ENCODE peak calls at places on chromosome 1, in seven cellular contexts. One of them, this sample, is unnamed.

GRCh38 chr1:13707211-13707610 is 7.2 kb downstream of the PRDM2 start:
- DNase-seq in right lobe of liver: no peak
- DNase-seq in brain microvascular endothelial cell: no peak
- DNase-seq in astrocyte of the spinal cord: no peak
- DNase-seq in fibroblast of pulmonary artery: peak; percentile 20
- DNase-seq in A549: no peak
- DNase-seq in heart right ventricle: no peak
- DNase-seq in this sample: no peak

GRCh38 chr1:212161231-212161781 is 123.9 kb upstream of the PPP2R5A start:
- DNase-seq in right lobe of liver: no peak
- DNase-seq in brain microvascular endothelial cell: peak; percentile 84
- DNase-seq in heart right ventricle: no peak
- DNase-seq in astrocyte of the spinal cord: peak; percentile 91
- DNase-seq in A549: no peak
- DNase-seq in fibroblast of pulmonary artery: peak; percentile 79
- DNase-seq in this sample: peak; percentile 52

GRCh38 chr1:62295921-62296451 is 23.2 kb downstream of the KANK4 start:
- DNase-seq in fibroblast of pulmonary artery: peak; percentile 57
- DNase-seq in right lobe of liver: no peak
- DNase-seq in astrocyte of the spinal cord: peak; percentile 89
- DNase-seq in A549: no peak
- DNase-seq in brain microvascular endothelial cell: peak; percentile 75
- DNase-seq in heart right ventricle: no peak
- DNase-seq in this sample: peak; percentile 12

GRCh38 chr1:47527653-47528272 is 89.9 kb downstream of the FOXD2 start:
- DNase-seq in astrocyte of the spinal cord: no peak
- DNase-seq in brain microvascular endothelial cell: peak; percentile 16
- DNase-seq in heart right ventricle: no peak
- DNase-seq in fibroblast of pulmonary artery: no peak
- DNase-seq in right lobe of liver: peak; percentile 42
- DNase-seq in A549: no peak
- DNase-seq in this sample: no peak

GRCh38 chr1:206572835-206573771 is 39.2 kb downstream of the EIF2D start:
- DNase-seq in A549: no peak
- DNase-seq in fibroblast of pulmonary artery: no peak
- DNase-seq in brain microvascular endothelial cell: no peak
- DNase-seq in heart right ventricle: no peak
- DNase-seq in astrocyte of the spinal cord: no peak
- DNase-seq in right lobe of liver: no peak
- DNase-seq in this sample: no peak

GRCh38 chr1:53560572-53561487 is 101.6 kb downstream of the DMRTB1 start:
- DNase-seq in right lobe of liver: peak; percentile 8
- DNase-seq in brain microvascular endothelial cell: no peak
- DNase-seq in fibroblast of pulmonary artery: no peak
- DNase-seq in astrocyte of the spinal cord: no peak
- DNase-seq in heart right ventricle: no peak
- DNase-seq in A549: no peak
- DNase-seq in this sample: no peak

GRCh38 chr1:12128120-12128519 is 38.7 kb upstream of the TNFRSF1B start:
- DNase-seq in A549: no peak
- DNase-seq in right lobe of liver: no peak
- DNase-seq in astrocyte of the spinal cord: no peak
- DNase-seq in heart right ventricle: no peak
- DNase-seq in brain microvascular endothelial cell: no peak
- DNase-seq in fibroblast of pulmonary artery: no peak
- DNase-seq in this sample: no peak

GRCh38 chr1:60848583-60849188 is 233.7 kb upstream of the NFIA start:
- DNase-seq in fibroblast of pulmonary artery: peak; percentile 75
- DNase-seq in A549: peak; percentile 32
- DNase-seq in right lobe of liver: no peak
- DNase-seq in heart right ventricle: no peak
- DNase-seq in brain microvascular endothelial cell: peak; percentile 16
- DNase-seq in astrocyte of the spinal cord: peak; percentile 71
- DNase-seq in this sample: no peak

GRCh38 chr1:247373721-247374141 is 42.1 kb upstream of the ZNF496 start:
- DNase-seq in brain microvascular endothelial cell: peak; percentile 42
- DNase-seq in fibroblast of pulmonary artery: peak; percentile 49
- DNase-seq in astrocyte of the spinal cord: peak; percentile 22
- DNase-seq in right lobe of liver: peak; percentile 41
- DNase-seq in heart right ventricle: peak; percentile 54
- DNase-seq in A549: no peak
- DNase-seq in this sample: no peak

GRCh38 chr1:18178125-18178524 is 70.5 kb downstream of the IGSF21 start:
- DNase-seq in fibroblast of pulmonary artery: no peak
- DNase-seq in astrocyte of the spinal cord: no peak
- DNase-seq in A549: no peak
- DNase-seq in right lobe of liver: no peak
- DNase-seq in heart right ventricle: no peak
- DNase-seq in brain microvascular endothelial cell: no peak
- DNase-seq in this sample: no peak

DNA sequence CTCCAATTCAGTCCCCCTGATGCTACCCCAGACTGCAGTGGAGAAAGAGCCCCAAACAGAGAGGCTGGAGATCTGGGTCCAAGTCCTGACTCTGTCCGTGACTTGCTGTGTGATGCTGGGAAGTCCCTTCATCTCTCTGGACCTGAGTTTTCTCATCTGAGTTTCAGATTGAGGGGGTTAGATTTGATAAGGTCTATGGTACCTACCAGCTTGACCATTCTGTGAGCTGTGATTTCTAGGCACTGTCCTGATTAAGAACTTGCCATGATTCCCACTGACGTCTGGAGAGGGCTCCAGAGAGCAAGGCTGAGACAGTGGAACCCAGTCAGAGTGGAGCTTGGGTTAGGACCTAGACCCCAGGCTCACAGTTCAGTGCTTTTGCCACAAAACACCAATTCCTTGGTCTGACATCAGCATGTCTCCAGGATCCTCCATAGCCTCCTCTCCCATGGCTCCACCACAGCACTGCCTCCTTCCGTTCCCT is 43.8 kb upstream of the DMBX1 start:
- DNase-seq in A549: no peak
- DNase-seq in astrocyte of the spinal cord: no peak
- DNase-seq in right lobe of liver: no peak
- DNase-seq in fibroblast of pulmonary artery: no peak
- DNase-seq in heart right ventricle: no peak
- DNase-seq in brain microvascular endothelial cell: no peak
- DNase-seq in this sample: no peak
- TF ChIP-seq CTCF in A549: no peak
- TF ChIP-seq CTCF in astrocyte of the spinal cord: peak; percentile 11
- TF ChIP-seq CTCF in right lobe of liver: no peak
- TF ChIP-seq CTCF in fibroblast of pulmonary artery: peak; percentile 21
- TF ChIP-seq CTCF in heart right ventricle: no peak
- TF ChIP-seq CTCF in brain microvascular endothelial cell: peak; percentile 31
- TF ChIP-seq CTCF in this sample: peak; percentile 7

GRCh38 chr1:31799196-31799894 is 16.5 kb downstream of the SPOCD1 start:
- DNase-seq in A549: no peak
- DNase-seq in brain microvascular endothelial cell: no peak
- DNase-seq in heart right ventricle: no peak
- DNase-seq in fibroblast of pulmonary artery: no peak
- DNase-seq in astrocyte of the spinal cord: no peak
- DNase-seq in right lobe of liver: no peak
- DNase-seq in this sample: no peak

GRCh38 chr1:31799895-31800676 is 15.7 kb downstream of the SPOCD1 start:
- DNase-seq in brain microvascular endothelial cell: no peak
- DNase-seq in heart right ventricle: no peak
- DNase-seq in astrocyte of the spinal cord: no peak
- DNase-seq in fibroblast of pulmonary artery: no peak
- DNase-seq in right lobe of liver: no peak
- DNase-seq in A549: no peak
- DNase-seq in this sample: no peak

GRCh38 chr1:31798086-31798432 is 17.8 kb downstream of the SPOCD1 start:
- DNase-seq in right lobe of liver: no peak
- DNase-seq in A549: no peak
- DNase-seq in astrocyte of the spinal cord: no peak
- DNase-seq in heart right ventricle: no peak
- DNase-seq in brain microvascular endothelial cell: no peak
- DNase-seq in fibroblast of pulmonary artery: no peak
- DNase-seq in this sample: no peak

GRCh38 chr1:31797216-31797615 is 18.6 kb downstream of the SPOCD1 start:
- DNase-seq in A549: no peak
- DNase-seq in brain microvascular endothelial cell: no peak
- DNase-seq in right lobe of liver: no peak
- DNase-seq in heart right ventricle: no peak
- DNase-seq in fibroblast of pulmonary artery: no peak
- DNase-seq in astrocyte of the spinal cord: no peak
- DNase-seq in this sample: no peak

GRCh38 chr1:31798433-31799195 is 17.2 kb downstream of the SPOCD1 start:
- DNase-seq in right lobe of liver: no peak
- DNase-seq in A549: peak; percentile 35
- DNase-seq in fibroblast of pulmonary artery: peak; percentile 75
- DNase-seq in heart right ventricle: no peak
- DNase-seq in brain microvascular endothelial cell: peak; percentile 76
- DNase-seq in astrocyte of the spinal cord: peak; percentile 80
- DNase-seq in this sample: peak; percentile 81
- H3K4me3 ChIP-seq in right lobe of liver: no peak overlapping the region
- H3K4me3 ChIP-seq in A549: no peak overlapping the region
- H3K4me3 ChIP-seq in fibroblast of pulmonary artery: peak overlapping the region; percentile 51
- H3K4me3 ChIP-seq in heart right ventricle: no peak overlapping the region
- H3K4me3 ChIP-seq in brain microvascular endothelial cell: peak overlapping the region; percentile 93
- H3K4me3 ChIP-seq in astrocyte of the spinal cord: peak overlapping the region; percentile 54
- H3K4me3 ChIP-seq in this sample: peak overlapping the region; percentile 93

GRCh38 chr1:108636876-108637275 is 24.0 kb downstream of the HENMT1 start:
- DNase-seq in fibroblast of pulmonary artery: no peak
- DNase-seq in heart right ventricle: no peak
- DNase-seq in astrocyte of the spinal cord: no peak
- DNase-seq in brain microvascular endothelial cell: no peak
- DNase-seq in right lobe of liver: no peak
- DNase-seq in A549: no peak
- DNase-seq in this sample: no peak
- TF ChIP-seq CTCF in fibroblast of pulmonary artery: no peak
- TF ChIP-seq CTCF in heart right ventricle: no peak
- TF ChIP-seq CTCF in astrocyte of the spinal cord: no peak
- TF ChIP-seq CTCF in brain microvascular endothelial cell: no peak
- TF ChIP-seq CTCF in right lobe of liver: no peak
- TF ChIP-seq CTCF in A549: no peak
- TF ChIP-seq CTCF in this sample: no peak

GRCh38 chr1:42999308-42999707 is 40.6 kb upstream of the SLC2A1 start:
- DNase-seq in fibroblast of pulmonary artery: no peak
- DNase-seq in right lobe of liver: no peak
- DNase-seq in brain microvascular endothelial cell: no peak
- DNase-seq in astrocyte of the spinal cord: peak; percentile 17
- DNase-seq in heart right ventricle: no peak
- DNase-seq in A549: no peak
- DNase-seq in this sample: no peak

GRCh38 chr1:42998381-42998780 is 39.7 kb upstream of the SLC2A1 start:
- DNase-seq in heart right ventricle: no peak
- DNase-seq in astrocyte of the spinal cord: peak; percentile 27
- DNase-seq in right lobe of liver: no peak
- DNase-seq in A549: no peak
- DNase-seq in fibroblast of pulmonary artery: no peak
- DNase-seq in brain microvascular endothelial cell: no peak
- DNase-seq in this sample: peak; percentile 67

GRCh38 chr1:43000271-43000670 is 41.6 kb upstream of the SLC2A1 start:
- DNase-seq in astrocyte of the spinal cord: no peak
- DNase-seq in A549: no peak
- DNase-seq in right lobe of liver: no peak
- DNase-seq in brain microvascular endothelial cell: no peak
- DNase-seq in fibroblast of pulmonary artery: no peak
- DNase-seq in heart right ventricle: no peak
- DNase-seq in this sample: no peak

GRCh38 chr1:43002766-43003165 is 44.1 kb upstream of the SLC2A1 start:
- DNase-seq in astrocyte of the spinal cord: no peak
- DNase-seq in fibroblast of pulmonary artery: no peak
- DNase-seq in A549: no peak
- DNase-seq in right lobe of liver: no peak
- DNase-seq in heart right ventricle: no peak
- DNase-seq in brain microvascular endothelial cell: no peak
- DNase-seq in this sample: no peak

DNA sequence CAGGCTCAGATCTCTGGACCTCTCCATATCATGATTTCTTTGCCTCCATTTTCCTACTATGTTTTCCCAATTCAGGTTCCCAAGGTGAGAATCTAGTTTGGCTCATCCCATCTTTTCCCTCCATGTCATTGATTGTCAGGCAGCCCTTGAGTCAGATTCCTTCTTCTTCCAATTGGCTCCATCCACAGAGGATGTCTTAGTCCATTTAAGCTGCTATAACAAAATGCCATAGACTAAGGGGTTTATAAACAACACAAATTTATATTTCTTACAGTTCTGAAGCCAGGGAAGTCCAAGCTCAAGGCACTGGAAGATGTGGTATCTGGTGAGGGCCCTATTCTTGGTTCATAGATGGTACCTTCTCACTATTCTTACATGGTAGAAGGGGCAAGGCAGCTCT is 42.8 kb upstream of the SLC2A1 start:
- DNase-seq in right lobe of liver: no peak
- DNase-seq in brain microvascular endothelial cell: no peak
- DNase-seq in heart right ventricle: no peak
- DNase-seq in A549: no peak
- DNase-seq in fibroblast of pulmonary artery: no peak
- DNase-seq in astrocyte of the spinal cord: no peak
- DNase-seq in this sample: no peak
- H3K4me3 ChIP-seq in right lobe of liver: no peak overlapping the region
- H3K4me3 ChIP-seq in brain microvascular endothelial cell: no peak overlapping the region
- H3K4me3 ChIP-seq in heart right ventricle: no peak overlapping the region
- H3K4me3 ChIP-seq in A549: no peak overlapping the region
- H3K4me3 ChIP-seq in fibroblast of pulmonary artery: no peak overlapping the region
- H3K4me3 ChIP-seq in astrocyte of the spinal cord: no peak overlapping the region
- H3K4me3 ChIP-seq in this sample: no peak overlapping the region

GRCh38 chr1:152397474-152397873 is 16.6 kb downstream of the CRNN start:
- DNase-seq in A549: peak; percentile 45
- DNase-seq in brain microvascular endothelial cell: no peak
- DNase-seq in fibroblast of pulmonary artery: no peak
- DNase-seq in right lobe of liver: no peak
- DNase-seq in heart right ventricle: no peak
- DNase-seq in astrocyte of the spinal cord: no peak
- DNase-seq in this sample: no peak

GRCh38 chr1:152394151-152394550 is 19.9 kb downstream of the CRNN start:
- DNase-seq in right lobe of liver: no peak
- DNase-seq in heart right ventricle: no peak
- DNase-seq in A549: no peak
- DNase-seq in brain microvascular endothelial cell: no peak
- DNase-seq in astrocyte of the spinal cord: no peak
- DNase-seq in fibroblast of pulmonary artery: no peak
- DNase-seq in this sample: no peak

GRCh38 chr1:152398812-152399698 is 15.0 kb downstream of the CRNN start:
- DNase-seq in right lobe of liver: no peak
- DNase-seq in astrocyte of the spinal cord: no peak
- DNase-seq in heart right ventricle: no peak
- DNase-seq in fibroblast of pulmonary artery: peak; percentile 16
- DNase-seq in brain microvascular endothelial cell: no peak
- DNase-seq in A549: peak; percentile 66
- DNase-seq in this sample: no peak
- TF ChIP-seq CTCF in right lobe of liver: peak; percentile 42
- TF ChIP-seq CTCF in astrocyte of the spinal cord: peak; percentile 37
- TF ChIP-seq CTCF in heart right ventricle: no peak
- TF ChIP-seq CTCF in fibroblast of pulmonary artery: peak; percentile 34
- TF ChIP-seq CTCF in brain microvascular endothelial cell: peak; percentile 58
- TF ChIP-seq CTCF in A549: peak; percentile 61
- TF ChIP-seq CTCF in this sample: no peak

GRCh38 chr1:221564891-221565290 is 177.0 kb downstream of the DUSP10 start:
- DNase-seq in A549: no peak
- DNase-seq in astrocyte of the spinal cord: no peak
- DNase-seq in brain microvascular endothelial cell: no peak
- DNase-seq in fibroblast of pulmonary artery: no peak
- DNase-seq in right lobe of liver: no peak
- DNase-seq in heart right ventricle: no peak
- DNase-seq in this sample: no peak
- H3K4me3 ChIP-seq in A549: no peak overlapping the region
- H3K4me3 ChIP-seq in astrocyte of the spinal cord: no peak overlapping the region
- H3K4me3 ChIP-seq in brain microvascular endothelial cell: no peak overlapping the region
- H3K4me3 ChIP-seq in fibroblast of pulmonary artery: no peak overlapping the region
- H3K4me3 ChIP-seq in right lobe of liver: no peak overlapping the region
- H3K4me3 ChIP-seq in heart right ventricle: no peak overlapping the region
- H3K4me3 ChIP-seq in this sample: no peak overlapping the region